ENCODE peak calls at places on chromosomes 11 and 22, in eight cellular contexts. Q is pancreas; C is IMR-90; M is heart right ventricle; N is heart left ventricle; H is brain microvascular endothelial cell; P is sigmoid colon; Y is CD8-positive, alpha-beta T cell. T is an unnamed sample.

GRCh38 chr11:72821221-72821919 is 7.2 kb downstream of the ATG16L2 start:
- DNase-seq in Q (peak), C (no peak), M (no peak), N (no peak), H (no peak), P (no peak), Y (no peak), T (no peak)

GRCh38 chr11:45857834-45858492 is 10.7 kb downstream of the CRY2 start:
- DNase-seq in Q (peak), C (peak), M (peak), N (peak), H (peak), P (peak), Y (no peak), T (no peak)

GRCh38 chr11:88171982-88172381 is 3.3 kb downstream of the RAB38 start:
- DNase-seq in Q (no peak), C (no peak), M (no peak), N (no peak), H (no peak), P (no peak), Y (no peak), T (no peak)

GRCh38 chr11:35302388-35302787 is 117.0 kb downstream of the SLC1A2 start:
- DNase-seq in Q (no peak), C (peak), M (no peak), N (no peak), H (no peak), P (no peak), Y (no peak), T (no peak)

GRCh38 chr22:29031236-29031982 is 30.2 kb downstream of the C22orf31 start:
- DNase-seq in Q (peak), C (peak), M (peak), N (peak), H (peak), P (peak), Y (no peak), T (peak)

GRCh38 chr22:43849731-43850130 is 12.6 kb downstream of the SULT4A1 start:
- DNase-seq in Q (peak), C (no peak), M (no peak), N (no peak), H (no peak), P (peak), Y (no peak), T (no peak)

GRCh38 chr11:106668147-106668546 is 350.1 kb downstream of the GUCY1A2 start:
- DNase-seq in Q (no peak), C (peak), M (no peak), N (no peak), H (peak), P (no peak), Y (no peak), T (no peak)

GRCh38 chr11:2580061-2580421 is 119.8 kb downstream of the KCNQ1OT1 start:
- DNase-seq in Q (peak), C (no peak), M (no peak), N (peak), H (no peak), P (no peak), Y (no peak), T (no peak)

GRCh38 chr22:44459041-44459440 is 39.0 kb downstream of the RTL6 start:
- DNase-seq in Q (no peak), C (no peak), M (no peak), N (no peak), H (no peak), P (no peak), Y (no peak), T (no peak)

GRCh38 chr11:125401746-125402145 is 94.3 kb downstream of the FEZ1 start:
- DNase-seq in Q (no peak), C (peak), M (no peak), N (peak), H (no peak), P (no peak), Y (no peak), T (no peak)

GRCh38 chr22:47165998-47166397 is 403.5 kb downstream of the TBC1D22A start:
- DNase-seq in Q (no peak), C (no peak), M (no peak), N (no peak), H (no peak), P (peak), Y (no peak), T (no peak)

GRCh38 chr11:1863352-1864215 is 10.7 kb downstream of the LSP1 start:
- DNase-seq in Q (peak), C (peak), M (peak), N (peak), H (peak), P (peak), Y (peak), T (peak)

GRCh38 chr11:3840289-3840869 is 380 bp downstream of the RHOG start:
- DNase-seq in Q (no peak), C (no peak), M (peak), N (no peak), H (no peak), P (no peak), Y (peak), T (no peak)

GRCh38 chr11:112173152-112173551 is 2.2 kb upstream of the BCO2 start:
- DNase-seq in Q (no peak), C (no peak), M (peak), N (peak), H (no peak), P (no peak), Y (no peak), T (no peak)

GRCh38 chr22:49999901-50000586 is 12.5 kb downstream of the IL17REL start:
- DNase-seq in Q (peak), C (no peak), M (no peak), N (no peak), H (no peak), P (no peak), Y (no peak), T (no peak)

GRCh38 chr11:22859756-22860155 is 518 bp downstream of the CCDC179 start:
- DNase-seq in Q (no peak), C (no peak), M (no peak), N (no peak), H (no peak), P (no peak), Y (no peak), T (no peak)

GRCh38 chr11:32573228-32573627 is 10.4 kb upstream of the EIF3M start:
- DNase-seq in Q (no peak), C (no peak), M (no peak), N (no peak), H (no peak), P (no peak), Y (no peak), T (no peak)

GRCh38 chr11:7578276-7578955 is 64.6 kb downstream of the PPFIBP2 start:
- DNase-seq in Q (no peak), C (no peak), M (no peak), N (no peak), H (no peak), P (no peak), Y (no peak), T (no peak)

GRCh38 chr11:107928767-107929507 is 689 bp downstream of the RAB39A start:
- DNase-seq in Q (no peak), C (no peak), M (peak), N (peak), H (no peak), P (no peak), Y (no peak), T (no peak)

GRCh38 chr22:31496735-31497146 is 405 bp downstream of the SFI1 start:
- DNase-seq in Q (no peak), C (no peak), M (peak), N (peak), H (peak), P (peak), Y (peak), T (no peak)

GRCh38 chr11:68115285-68115684 is 5.9 kb downstream of the CHKA start:
- DNase-seq in Q (no peak), C (no peak), M (no peak), N (no peak), H (no peak), P (peak), Y (no peak), T (no peak)

GRCh38 chr11:45226901-45227300 is 59.2 kb downstream of the SYT13 start:
- DNase-seq in Q (no peak), C (no peak), M (no peak), N (no peak), H (no peak), P (no peak), Y (no peak), T (no peak)

GRCh38 chr11:69326622-69327219 is 32.8 kb downstream of the MYEOV start:
- DNase-seq in Q (no peak), C (no peak), M (no peak), N (no peak), H (no peak), P (peak), Y (no peak), T (no peak)

GRCh38 chr11:113581713-113582112 is 106.5 kb upstream of the DRD2 start:
- DNase-seq in Q (no peak), C (no peak), M (no peak), N (no peak), H (no peak), P (no peak), Y (no peak), T (no peak)

GRCh38 chr11:59174664-59175033 is 2.7 kb downstream of the DTX4 start:
- DNase-seq in Q (no peak), C (peak), M (no peak), N (no peak), H (no peak), P (no peak), Y (no peak), T (peak)

GRCh38 chr22:33188316-33188715 is 130.1 kb upstream of the SYN3 start:
- DNase-seq in Q (no peak), C (no peak), M (no peak), N (no peak), H (no peak), P (no peak), Y (no peak), T (no peak)

GRCh38 chr22:44473166-44473565 is 24.9 kb downstream of the RTL6 start:
- DNase-seq in Q (no peak), C (no peak), M (no peak), N (no peak), H (no peak), P (no peak), Y (no peak), T (no peak)

GRCh38 chr22:37669586-37669985 is 5.8 kb upstream of the LGALS1 start:
- DNase-seq in Q (no peak), C (peak), M (no peak), N (no peak), H (no peak), P (no peak), Y (no peak), T (no peak)

GRCh38 chr22:19576460-19577421 is 52.5 kb upstream of the CLDN5 start:
- DNase-seq in Q (no peak), C (peak), M (peak), N (peak), H (peak), P (peak), Y (no peak), T (no peak)

GRCh38 chr11:129888451-129888850 is 6.9 kb downstream of the NFRKB start:
- DNase-seq in Q (no peak), C (no peak), M (no peak), N (no peak), H (no peak), P (no peak), Y (no peak), T (no peak)

GRCh38 chr11:83162377-83162776 is 5.4 kb downstream of the PCF11 start:
- DNase-seq in Q (no peak), C (peak), M (no peak), N (no peak), H (no peak), P (no peak), Y (no peak), T (no peak)

GRCh38 chr11:47946682-47947575 is 33.4 kb upstream of the PTPRJ start:
- DNase-seq in Q (peak), C (peak), M (peak), N (peak), H (peak), P (peak), Y (no peak), T (peak)

GRCh38 chr22:44632823-44633478 is 69.1 kb upstream of the PRR5 start:
- DNase-seq in Q (no peak), C (no peak), M (no peak), N (no peak), H (no peak), P (no peak), Y (no peak), T (no peak)

GRCh38 chr11:99739464-99740089 is 718.8 kb downstream of the CNTN5 start:
- DNase-seq in Q (no peak), C (peak), M (no peak), N (no peak), H (peak), P (no peak), Y (no peak), T (peak)

GRCh38 chr11:58394195-58394594 is 12.5 kb downstream of the OR5B3 start:
- DNase-seq in Q (no peak), C (peak), M (no peak), N (no peak), H (peak), P (no peak), Y (no peak), T (peak)

GRCh38 chr11:119175493-119176077 is 7.1 kb downstream of the NLRX1 start:
- DNase-seq in Q (no peak), C (peak), M (no peak), N (no peak), H (no peak), P (no peak), Y (no peak), T (peak)
- H3K27ac ChIP-seq in Q (no peak), C (no peak), M (no peak), N (no peak), H (no peak), P (no peak), Y (no peak), T (peak)

DNA sequence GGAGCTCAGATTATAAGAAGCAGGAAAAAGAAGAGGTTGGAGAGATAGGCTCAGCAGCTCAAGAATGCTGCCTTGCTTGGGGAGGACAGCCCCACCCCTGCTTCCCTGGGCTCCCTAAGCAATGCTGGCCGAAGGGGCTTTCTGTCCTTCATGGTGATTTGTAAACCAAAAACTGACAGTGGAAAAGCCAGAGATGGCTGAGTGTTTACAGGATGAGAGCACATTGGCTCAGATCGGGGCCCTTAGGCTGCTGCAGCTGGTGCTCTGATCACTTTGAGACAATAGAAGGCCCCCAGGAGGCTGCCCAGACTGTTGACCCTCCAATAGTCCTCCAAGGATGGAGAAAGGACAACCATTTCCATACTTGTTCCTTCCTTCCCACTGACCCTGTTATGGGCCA is 28.8 kb upstream of the AMOTL1 start:
- DNase-seq in Q (no peak), C (no peak), M (no peak), N (no peak), H (no peak), P (no peak), Y (no peak), T (no peak)
- TF ChIP-seq CTCF in Q (no peak), C (no peak), M (no peak), N (no peak), H (no peak), P (no peak), Y (no peak), T (no peak)

DNA sequence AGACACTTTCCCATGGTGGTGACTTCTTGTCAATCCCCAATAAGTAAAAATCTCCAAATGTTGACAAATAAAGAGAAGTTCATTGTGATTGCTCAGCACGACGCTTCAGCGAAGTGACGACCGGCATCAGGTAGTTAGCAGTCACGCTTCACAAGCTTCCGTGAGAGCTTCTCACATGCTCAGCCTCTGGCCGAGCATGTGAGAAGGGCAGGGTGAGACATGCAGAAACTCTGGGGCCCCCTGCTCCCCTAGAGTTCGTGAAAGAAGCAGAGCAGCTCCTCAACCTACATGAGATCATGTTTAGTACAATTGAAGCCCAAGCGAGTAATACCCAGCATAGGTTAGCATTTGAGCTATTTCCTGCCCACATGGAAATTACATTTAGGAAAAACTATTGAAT is 4.4 kb upstream of the C11orf16 start:
- DNase-seq in Q (no peak), C (no peak), M (no peak), N (no peak), H (no peak), P (no peak), Y (no peak), T (no peak)
- H3K27ac ChIP-seq in Q (no peak), C (no peak), M (no peak), N (no peak), H (no peak), P (no peak), Y (no peak), T (no peak)

GRCh38 chr22:26086359-26086758 is 82.9 kb upstream of the SEZ6L start:
- DNase-seq in Q (no peak), C (no peak), M (no peak), N (no peak), H (no peak), P (no peak), Y (no peak), T (no peak)
- TF ChIP-seq CTCF in Q (no peak), C (no peak), M (peak), N (peak), H (no peak), P (no peak), Y (no peak), T (no peak)

GRCh38 chr11:86740628-86741488 is 59.5 kb upstream of the PRSS23 start:
- DNase-seq in Q (peak), C (peak), M (peak), N (peak), H (peak), P (peak), Y (no peak), T (peak)

GRCh38 chr11:86742436-86742805 is 57.9 kb upstream of the PRSS23 start:
- DNase-seq in Q (no peak), C (no peak), M (no peak), N (no peak), H (no peak), P (no peak), Y (no peak), T (no peak)

GRCh38 chr11:86738615-86739014 is 61.7 kb upstream of the PRSS23 start:
- DNase-seq in Q (no peak), C (no peak), M (no peak), N (no peak), H (no peak), P (no peak), Y (no peak), T (no peak)

GRCh38 chr11:86743223-86744118 is 56.9 kb upstream of the PRSS23 start:
- DNase-seq in Q (no peak), C (peak), M (no peak), N (no peak), H (peak), P (peak), Y (no peak), T (peak)

DNA sequence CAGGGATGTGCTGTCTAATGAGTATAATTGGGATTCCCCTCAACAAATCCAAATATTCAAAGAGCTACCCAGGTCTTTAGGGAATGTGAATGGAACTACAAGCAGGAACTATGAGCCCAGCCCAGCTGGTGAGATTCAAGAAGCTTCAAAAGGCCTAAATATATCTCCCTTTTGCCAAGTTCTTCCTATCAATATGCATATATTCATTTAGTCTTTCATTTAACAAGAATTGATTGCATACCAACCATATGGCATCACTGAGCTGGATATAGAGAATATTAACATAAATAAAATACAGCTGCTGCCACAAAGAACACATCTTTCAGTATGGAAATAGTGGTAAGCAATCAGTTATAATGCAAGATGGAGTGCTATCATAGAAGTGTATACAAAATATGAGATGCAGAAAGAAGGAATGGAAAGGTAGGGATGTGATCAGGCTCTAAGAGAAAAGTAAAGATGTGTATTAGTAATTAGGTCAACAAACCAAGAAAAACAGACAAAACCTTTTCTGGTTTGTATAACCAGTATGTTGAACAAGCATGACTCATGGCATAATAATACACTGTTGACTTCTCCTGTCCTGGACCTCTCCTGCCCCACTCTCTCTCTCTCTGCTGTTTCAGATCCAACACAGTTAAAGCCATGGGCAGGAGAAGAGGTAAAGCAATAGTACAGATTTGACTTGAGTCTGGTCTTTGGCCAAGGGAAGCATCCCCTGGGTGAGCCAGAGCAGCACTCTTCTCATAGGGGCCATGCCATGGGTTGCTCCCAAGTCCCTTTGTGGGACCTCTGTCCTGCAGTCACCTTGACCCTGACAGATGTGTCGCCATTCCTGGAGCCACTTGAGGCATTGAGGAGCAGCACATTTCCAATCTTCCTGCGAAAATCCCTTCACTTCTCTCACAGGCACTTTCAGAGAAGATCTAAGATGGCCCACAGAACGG is 58.6 kb upstream of the PRSS23 start:
- DNase-seq in Q (no peak), C (peak), M (no peak), N (no peak), H (peak), P (no peak), Y (no peak), T (peak)
- H3K27ac ChIP-seq in Q (peak), C (peak), M (peak), N (peak), H (peak), P (peak), Y (no peak), T (peak)

DNA sequence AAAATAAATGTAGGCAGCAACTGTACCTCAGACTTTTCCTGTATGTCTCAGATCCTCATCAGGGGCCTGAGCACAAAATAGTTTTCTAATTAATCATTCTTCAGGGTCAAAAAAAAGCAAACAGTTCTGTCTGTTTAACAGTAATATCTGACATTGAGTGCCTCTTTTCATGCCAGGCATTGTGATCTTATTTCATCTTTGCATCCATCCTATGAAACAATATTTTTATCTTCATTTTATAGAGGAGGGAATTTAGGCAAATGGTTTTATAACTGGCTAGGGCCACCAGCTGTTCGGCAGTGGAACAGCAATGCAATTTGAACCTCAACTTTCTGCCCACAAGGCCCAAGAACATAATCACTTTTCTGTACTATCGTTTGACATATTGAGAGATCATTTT is 145.6 kb downstream of the WNT7B start:
- DNase-seq in Q (no peak), C (peak), M (no peak), N (no peak), H (peak), P (no peak), Y (no peak), T (peak)
- TF ChIP-seq CTCF in Q (no peak), C (peak), M (peak), N (peak), H (peak), P (peak), Y (no peak), T (no peak)

DNA sequence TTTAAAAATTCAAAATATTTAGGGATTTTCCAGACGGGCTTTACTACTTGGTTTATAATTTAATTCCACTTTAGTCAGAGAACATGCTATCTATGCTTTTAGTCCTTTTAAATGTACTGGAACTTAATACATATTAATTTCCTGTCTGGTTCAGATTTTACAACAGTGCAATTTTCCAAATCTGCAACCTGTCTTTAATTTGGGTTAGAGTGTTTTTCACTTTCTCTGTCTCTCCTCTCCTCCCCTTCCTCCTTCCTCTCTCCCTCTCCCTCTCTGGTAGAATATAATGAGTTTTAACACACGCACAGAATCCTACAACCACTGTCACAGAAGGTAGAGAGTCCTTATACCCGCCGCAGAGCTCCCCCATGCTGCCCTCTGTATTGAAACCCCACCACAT is 950.7 kb downstream of the BRD1 start:
- DNase-seq in Q (no peak), C (no peak), M (no peak), N (no peak), H (no peak), P (peak), Y (no peak), T (no peak)
- H3K27ac ChIP-seq in Q (no peak), C (no peak), M (no peak), N (no peak), H (no peak), P (no peak), Y (no peak), T (no peak)